ENCODE peak calls at places on chromosomes 16 and 17, in six cellular contexts. R, A, G, U, W and Y are unnamed samples.

GRCh38 chr17:83050651-83051422 is 28.6 kb upstream of the METRNL start:
- DNase-seq in A (no peak), R (no peak), U (no peak), G (no peak), W (no peak), Y (no peak)

GRCh38 chr16:79278506-79278905 is 322.0 kb downstream of the MAF start:
- DNase-seq in W (no peak), G (peak), R (no peak), U (no peak), A (peak), Y (no peak)

GRCh38 chr17:61217878-61218437 is 181.7 kb upstream of the TBX2 start:
- DNase-seq in R (no peak), A (no peak), W (no peak), U (no peak), G (no peak), Y (no peak)

GRCh38 chr16:83513006-83513755 is 294.6 kb upstream of the HSBP1 start:
- DNase-seq in A (no peak), R (no peak), W (no peak), U (peak), G (no peak), Y (no peak)

GRCh38 chr16:26594666-26595065 is 472.1 kb upstream of the C16orf82 start:
- DNase-seq in G (no peak), R (no peak), W (no peak), A (no peak), U (no peak), Y (no peak)

GRCh38 chr17:47212458-47212857 is 3.3 kb downstream of the MYL4 start:
- DNase-seq in A (no peak), G (no peak), U (no peak), R (no peak), W (no peak), Y (no peak)

GRCh38 chr17:68061512-68062313 is 26.2 kb downstream of the KPNA2 start:
- DNase-seq in A (no peak), W (no peak), U (no peak), R (no peak), G (no peak), Y (no peak)

GRCh38 chr17:6940186-6940649 is 55.6 kb upstream of the ALOX12 start:
- DNase-seq in R (no peak), W (no peak), A (no peak), U (no peak), G (no peak), Y (no peak)

GRCh38 chr17:40290629-40291296 is 3.1 kb downstream of the CDC6 start:
- DNase-seq in G (no peak), A (no peak), R (no peak), U (peak), W (no peak), Y (no peak)

GRCh38 chr17:16282522-16282921 is 65.5 kb downstream of the PIGL start:
- DNase-seq in R (no peak), A (no peak), W (no peak), U (peak), G (no peak), Y (no peak)

GRCh38 chr17:31373150-31374082 is 18.1 kb upstream of the RAB11FIP4 start:
- DNase-seq in A (no peak), W (peak), U (peak), R (no peak), G (no peak), Y (no peak)

GRCh38 chr16:84471316-84471715 is 33.1 kb downstream of the MEAK7 start:
- DNase-seq in W (no peak), G (no peak), A (no peak), U (no peak), R (no peak), Y (peak)

GRCh38 chr17:44065668-44066203 is 735 bp downstream of the LSM12 start:
- DNase-seq in R (no peak), G (peak), W (no peak), A (no peak), U (no peak), Y (no peak)

GRCh38 chr16:51374346-51374745 is 223.3 kb upstream of the SALL1 start:
- DNase-seq in U (peak), A (no peak), R (no peak), G (no peak), W (no peak), Y (no peak)

GRCh38 chr17:12463102-12463501 is 202.6 kb upstream of the MYOCD start:
- DNase-seq in U (no peak), W (no peak), R (no peak), A (no peak), G (no peak), Y (no peak)

GRCh38 chr17:57888311-57889216 is 38.7 kb upstream of the MRPS23 start:
- DNase-seq in U (no peak), G (no peak), W (no peak), R (no peak), A (no peak), Y (no peak)

GRCh38 chr16:57145964-57146647 is 39.7 kb downstream of the PSME3IP1 start:
- DNase-seq in A (no peak), R (no peak), U (no peak), G (no peak), W (no peak), Y (no peak)

GRCh38 chr17:79811036-79811887 is 14.4 kb upstream of the CBX8 start:
- DNase-seq in U (peak), G (no peak), A (no peak), W (no peak), R (no peak), Y (no peak)